ENCODE peak calls at places on chromosomes 12 and 14, in nine cellular contexts. A is endothelial cell of umbilical vein; R is HCT116; Z is aorta; J is right atrium auricular region; M is CD8-positive, alpha-beta memory T cell; Y is stomach; O is mesendoderm; V is AG04450. U is an unnamed sample.

GRCh38 chr12:30622509-30622908 is 73.2 kb downstream of the IPO8 start:
- DNase-seq in A (no peak), R (no peak), Z (no peak), J (no peak), M (no peak), Y (no peak), O (no peak), V (peak; percentile 23), U (peak; percentile 25)

GRCh38 chr12:57216931-57217871 is 607 bp downstream of the NXPH4 start:
- DNase-seq in A (no peak), R (no peak), Z (no peak), J (no peak), M (peak; percentile 57), Y (no peak), O (no peak), V (no peak), U (no peak)

GRCh38 chr12:21073822-21074460 is 57.1 kb upstream of the SLCO1B1 start:
- DNase-seq in A (no peak), R (peak; percentile 93), Z (peak; percentile 20), J (no peak), M (no peak), Y (no peak), O (peak; percentile 96), V (no peak), U (peak; percentile 4)

GRCh38 chr12:93128332-93128707 is 199.2 kb upstream of the EEA1 start:
- DNase-seq in A (no peak), R (no peak), Z (no peak), J (no peak), M (no peak), Y (no peak), O (no peak), V (no peak), U (no peak)

GRCh38 chr12:29725587-29726320 is 58.0 kb downstream of the TMTC1 start:
- DNase-seq in A (peak; percentile 84), R (no peak), Z (peak; percentile 66), J (peak; percentile 70), M (no peak), Y (no peak), O (no peak), V (no peak), U (peak; percentile 97)

GRCh38 chr12:93136243-93137015 is 207.3 kb upstream of the EEA1 start:
- DNase-seq in A (no peak), R (no peak), Z (no peak), J (no peak), M (no peak), Y (no peak), O (no peak), V (no peak), U (no peak)

GRCh38 chr14:27372771-27373170 is 774.9 kb upstream of the NOVA1 start:
- DNase-seq in A (no peak), R (no peak), Z (no peak), J (no peak), M (no peak), Y (no peak), O (no peak), V (no peak), U (no peak)

GRCh38 chr14:69827560-69827959 is 30.5 kb upstream of the SLC10A1 start:
- DNase-seq in A (no peak), R (no peak), Z (no peak), J (no peak), M (no peak), Y (no peak), O (peak; percentile 34), V (no peak), U (no peak)

GRCh38 chr14:36604757-36605505 is 22.5 kb upstream of the NKX2-8 start:
- DNase-seq in A (peak; percentile 70), R (peak; percentile 76), Z (no peak), J (no peak), M (no peak), Y (peak; percentile 53), O (peak; percentile 91), V (peak; percentile 20), U (peak; percentile 6)

GRCh38 chr12:111088409-111088808 is 168.0 kb upstream of the MYL2 start:
- DNase-seq in A (no peak), R (no peak), Z (no peak), J (no peak), M (no peak), Y (no peak), O (no peak), V (no peak), U (no peak)

GRCh38 chr12:56079729-56080555 is at the start of gene ERBB3:
- DNase-seq in A (peak; percentile 77), R (peak; percentile 71), Z (peak; percentile 86), J (peak; percentile 78), M (peak; percentile 31), Y (peak; percentile 89), O (peak; percentile 93), V (peak; percentile 42), U (peak; percentile 53)

GRCh38 chr12:122022393-122023338 is 982 bp downstream of the BCL7A start:
- DNase-seq in A (no peak), R (no peak), Z (peak; percentile 56), J (no peak), M (no peak), Y (peak; percentile 31), O (peak; percentile 37), V (no peak), U (no peak)

GRCh38 chr12:90023207-90023870 is 314.7 kb upstream of the ATP2B1 start:
- DNase-seq in A (no peak), R (no peak), Z (no peak), J (no peak), M (no peak), Y (no peak), O (no peak), V (no peak), U (no peak)

GRCh38 chr12:107594995-107595394 is 90.6 kb upstream of the PWP1 start:
- DNase-seq in A (no peak), R (no peak), Z (no peak), J (no peak), M (no peak), Y (no peak), O (no peak), V (no peak), U (no peak)

GRCh38 chr12:25981597-25981996 is 23.1 kb downstream of the RASSF8 start:
- DNase-seq in A (no peak), R (no peak), Z (no peak), J (no peak), M (no peak), Y (no peak), O (no peak), V (no peak), U (no peak)

GRCh38 chr14:26846388-26846787 is 248.6 kb upstream of the NOVA1 start:
- DNase-seq in A (no peak), R (no peak), Z (no peak), J (no peak), M (no peak), Y (no peak), O (no peak), V (no peak), U (peak; percentile 35)

GRCh38 chr14:45904313-45904712 is 651.3 kb upstream of the MIS18BP1 start:
- DNase-seq in A (no peak), R (no peak), Z (no peak), J (no peak), M (no peak), Y (no peak), O (no peak), V (no peak), U (no peak)

GRCh38 chr14:100778951-100779690 is 46.8 kb upstream of the MEG3 start:
- DNase-seq in A (no peak), R (no peak), Z (no peak), J (no peak), M (no peak), Y (peak; percentile 21), O (no peak), V (no peak), U (no peak)

GRCh38 chr14:74637184-74637562 is 25.1 kb upstream of the LTBP2 start:
- DNase-seq in A (no peak), R (no peak), Z (no peak), J (no peak), M (no peak), Y (no peak), O (peak; percentile 77), V (no peak), U (no peak)

GRCh38 chr14:74638970-74639369 is 26.9 kb upstream of the LTBP2 start:
- DNase-seq in A (no peak), R (no peak), Z (no peak), J (no peak), M (no peak), Y (no peak), O (no peak), V (no peak), U (no peak)

GRCh38 chr14:74635831-74636230 is 23.8 kb upstream of the LTBP2 start:
- DNase-seq in A (no peak), R (no peak), Z (no peak), J (no peak), M (no peak), Y (no peak), O (no peak), V (no peak), U (no peak)

GRCh38 chr14:74636424-74637183 is 24.6 kb upstream of the LTBP2 start:
- DNase-seq in A (no peak), R (no peak), Z (no peak), J (no peak), M (no peak), Y (no peak), O (peak; percentile 74), V (no peak), U (no peak)

DNA sequence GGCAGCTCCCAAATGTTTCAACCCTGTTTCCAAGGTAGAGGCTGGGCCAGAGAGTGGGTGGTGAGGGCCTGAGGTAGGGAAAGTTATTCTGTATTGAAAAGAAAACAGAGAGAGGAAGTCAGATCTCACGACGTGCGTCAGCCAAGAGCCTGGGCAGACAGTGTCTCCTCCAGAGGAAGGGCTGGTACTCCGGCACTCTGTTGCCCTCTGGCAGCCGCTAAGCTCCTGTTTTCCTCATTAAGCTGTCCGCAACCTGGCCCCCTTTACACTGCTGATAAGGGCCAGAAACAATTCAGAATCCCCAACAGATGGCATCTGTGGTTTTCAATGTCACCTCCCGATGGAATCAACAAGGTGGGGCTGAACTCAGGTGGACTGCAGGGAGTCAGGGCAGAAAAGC is 26.0 kb upstream of the LTBP2 start:
- DNase-seq in A (peak; percentile 83), R (no peak), Z (no peak), J (no peak), M (no peak), Y (no peak), O (peak; percentile 57), V (no peak), U (no peak)
- H3K4me3 ChIP-seq in A (no peak overlapping the region), R (no peak overlapping the region), Z (no peak overlapping the region), J (no peak overlapping the region), M (no peak overlapping the region), Y (no peak overlapping the region), O (no peak overlapping the region), V (no peak overlapping the region), U (no peak overlapping the region)

GRCh38 chr12:12812605-12813119 is 484 bp upstream of the DDX47 start:
- DNase-seq in A (no peak), R (no peak), Z (no peak), J (no peak), M (no peak), Y (no peak), O (no peak), V (no peak), U (no peak)
- H3K4me3 ChIP-seq in A (no peak overlapping the region), R (peak overlapping the region; percentile 91), Z (no peak overlapping the region), J (peak overlapping the region; percentile 85), M (peak overlapping the region; percentile 99), Y (peak overlapping the region; percentile 79), O (no peak overlapping the region), V (no peak overlapping the region), U (no peak overlapping the region)

GRCh38 chr12:116434155-116435065 is 124.8 kb upstream of the MAP1LC3B2 start:
- DNase-seq in A (peak; percentile 59), R (peak; percentile 91), Z (peak; percentile 95), J (peak; percentile 92), M (no peak), Y (peak; percentile 75), O (peak; percentile 95), V (peak; percentile 79), U (peak; percentile 78)
- H3K4me3 ChIP-seq in A (no peak overlapping the region), R (peak overlapping the region; percentile 31), Z (no peak overlapping the region), J (peak overlapping the region; percentile 28), M (no peak overlapping the region), Y (peak overlapping the region; percentile 26), O (no peak overlapping the region), V (peak overlapping the region; percentile 63), U (peak overlapping the region; percentile 53)

GRCh38 chr14:61218157-61218556 is 63.0 kb downstream of the TMEM30B start:
- DNase-seq in A (no peak), R (no peak), Z (no peak), J (no peak), M (no peak), Y (no peak), O (no peak), V (no peak), U (no peak)
- H3K4me3 ChIP-seq in A (no peak overlapping the region), R (no peak overlapping the region), Z (no peak overlapping the region), J (no peak overlapping the region), M (no peak overlapping the region), Y (no peak overlapping the region), O (no peak overlapping the region), V (no peak overlapping the region), U (no peak overlapping the region)